ENCODE peak calls at places on chromosomes 6 and 20, in five cellular contexts. One of them, this sample, is unnamed.
A peak's percentile ranks its signal among the peaks of the same experiment; 100 is the strongest.

GRCh38 chr6:114936060-114936459 is 593.2 kb upstream of the HS3ST5 start:
- DNase-seq in transverse colon: no peak
- DNase-seq in cardiac muscle cell: no peak
- DNase-seq in ascending aorta: no peak
- DNase-seq in IMR-90: no peak
- DNase-seq in this sample: no peak

GRCh38 chr6:63492476-63492875 is 79.8 kb upstream of the LOC128125822 start:
- DNase-seq in transverse colon: peak; percentile 32
- DNase-seq in cardiac muscle cell: no peak
- DNase-seq in ascending aorta: no peak
- DNase-seq in IMR-90: no peak
- DNase-seq in this sample: no peak

GRCh38 chr6:132252113-132252512 is 149.2 kb downstream of the MOXD1 start:
- DNase-seq in transverse colon: no peak
- DNase-seq in cardiac muscle cell: no peak
- DNase-seq in ascending aorta: no peak
- DNase-seq in IMR-90: no peak
- DNase-seq in this sample: no peak

GRCh38 chr6:52522151-52522626 is 54.7 kb downstream of the TRAM2 start:
- DNase-seq in transverse colon: no peak
- DNase-seq in cardiac muscle cell: no peak
- DNase-seq in ascending aorta: no peak
- DNase-seq in IMR-90: peak; percentile 79
- DNase-seq in this sample: no peak

GRCh38 chr6:72646604-72647485 is 25.0 kb downstream of the KCNQ5 start:
- DNase-seq in transverse colon: no peak
- DNase-seq in cardiac muscle cell: no peak
- DNase-seq in ascending aorta: no peak
- DNase-seq in IMR-90: peak; percentile 15
- DNase-seq in this sample: no peak

GRCh38 chr6:25279748-25280616 is 808 bp downstream of the CARMIL1 start:
- DNase-seq in transverse colon: peak; percentile 26
- DNase-seq in cardiac muscle cell: peak; percentile 50
- DNase-seq in ascending aorta: no peak
- DNase-seq in IMR-90: no peak
- DNase-seq in this sample: peak; percentile 65

GRCh38 chr6:27280064-27280539 is 32.0 kb downstream of the POM121L2 start:
- DNase-seq in transverse colon: no peak
- DNase-seq in cardiac muscle cell: peak; percentile 37
- DNase-seq in ascending aorta: no peak
- DNase-seq in IMR-90: peak; percentile 53
- DNase-seq in this sample: no peak

GRCh38 chr6:90495216-90495817 is 91.6 kb downstream of the MAP3K7 start:
- DNase-seq in transverse colon: no peak
- DNase-seq in cardiac muscle cell: no peak
- DNase-seq in ascending aorta: no peak
- DNase-seq in IMR-90: no peak
- DNase-seq in this sample: no peak

GRCh38 chr6:83114164-83114563 is 46.7 kb downstream of the DOP1A start:
- DNase-seq in transverse colon: no peak
- DNase-seq in cardiac muscle cell: no peak
- DNase-seq in ascending aorta: no peak
- DNase-seq in IMR-90: peak; percentile 39
- DNase-seq in this sample: no peak

GRCh38 chr20:20003088-20003954 is 13.8 kb upstream of the NAA20 start:
- DNase-seq in transverse colon: peak; percentile 27
- DNase-seq in cardiac muscle cell: no peak
- DNase-seq in ascending aorta: peak; percentile 39
- DNase-seq in IMR-90: peak; percentile 40
- DNase-seq in this sample: no peak

GRCh38 chr6:109255946-109256628 is 126.2 kb downstream of the CD164 start:
- DNase-seq in transverse colon: no peak
- DNase-seq in cardiac muscle cell: no peak
- DNase-seq in ascending aorta: no peak
- DNase-seq in IMR-90: no peak
- DNase-seq in this sample: no peak

GRCh38 chr6:38138374-38138773 is 318.8 kb downstream of the ZFAND3 start:
- DNase-seq in transverse colon: no peak
- DNase-seq in cardiac muscle cell: no peak
- DNase-seq in ascending aorta: no peak
- DNase-seq in IMR-90: no peak
- DNase-seq in this sample: no peak

GRCh38 chr20:60482609-60483008 is 524.4 kb downstream of the CDH26 start:
- DNase-seq in transverse colon: no peak
- DNase-seq in cardiac muscle cell: no peak
- DNase-seq in ascending aorta: no peak
- DNase-seq in IMR-90: no peak
- DNase-seq in this sample: no peak

GRCh38 chr6:149357726-149358538 is 40.4 kb downstream of the TAB2 start:
- DNase-seq in transverse colon: no peak
- DNase-seq in cardiac muscle cell: no peak
- DNase-seq in ascending aorta: no peak
- DNase-seq in IMR-90: peak; percentile 17
- DNase-seq in this sample: no peak
- H3K4me3 ChIP-seq in transverse colon: no peak overlapping the region
- H3K4me3 ChIP-seq in cardiac muscle cell: no peak overlapping the region
- H3K4me3 ChIP-seq in ascending aorta: no peak overlapping the region
- H3K4me3 ChIP-seq in IMR-90: no peak overlapping the region
- H3K4me3 ChIP-seq in this sample: no peak overlapping the region

GRCh38 chr6:146357578-146358340 is 185.9 kb upstream of the RAB32 start:
- DNase-seq in transverse colon: no peak
- DNase-seq in cardiac muscle cell: no peak
- DNase-seq in ascending aorta: no peak
- DNase-seq in IMR-90: peak; percentile 27
- DNase-seq in this sample: no peak
- H3K27me3 ChIP-seq in transverse colon: no peaks in the 10 kb centered on the region
- H3K27me3 ChIP-seq in cardiac muscle cell: no peaks in the 10 kb centered on the region
- H3K27me3 ChIP-seq in ascending aorta: no peaks in the 10 kb centered on the region
- H3K27me3 ChIP-seq in IMR-90: no peaks in the 10 kb centered on the region
- H3K27me3 ChIP-seq in this sample: no peaks in the 10 kb centered on the region

DNA sequence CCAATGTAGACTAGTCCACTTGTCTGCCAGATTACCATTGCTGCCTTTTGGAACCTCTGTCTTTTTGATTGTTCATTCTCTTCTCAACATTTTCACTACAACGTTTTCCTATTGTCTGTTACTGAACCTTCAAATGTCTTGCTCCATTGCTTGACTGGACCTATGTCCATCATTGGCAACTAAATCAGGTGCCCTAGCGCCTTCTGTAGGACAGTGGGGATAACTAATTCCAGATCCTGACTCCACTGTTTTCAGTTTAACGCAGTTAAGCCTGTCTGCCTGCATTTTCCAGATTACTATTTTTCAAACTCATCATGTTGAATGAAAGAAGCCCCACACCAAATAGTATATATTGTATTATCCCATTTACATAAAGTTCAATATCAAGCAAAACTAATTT is 433.6 kb downstream of the RNF144B start:
- DNase-seq in transverse colon: no peak
- DNase-seq in cardiac muscle cell: no peak
- DNase-seq in ascending aorta: no peak
- DNase-seq in IMR-90: no peak
- DNase-seq in this sample: no peak
- TF ChIP-seq CTCF in transverse colon: no peak
- TF ChIP-seq CTCF in cardiac muscle cell: no peak
- TF ChIP-seq CTCF in ascending aorta: no peak
- TF ChIP-seq CTCF in IMR-90: no peak
- TF ChIP-seq CTCF in this sample: no peak

GRCh38 chr6:167934426-167934864 is 63.0 kb upstream of the KIF25 start:
- DNase-seq in transverse colon: peak; percentile 31
- DNase-seq in cardiac muscle cell: peak; percentile 62
- DNase-seq in ascending aorta: no peak
- DNase-seq in IMR-90: no peak
- DNase-seq in this sample: no peak

GRCh38 chr6:167930300-167930699 is 67.2 kb upstream of the KIF25 start:
- DNase-seq in transverse colon: no peak
- DNase-seq in cardiac muscle cell: no peak
- DNase-seq in ascending aorta: no peak
- DNase-seq in IMR-90: peak; percentile 53
- DNase-seq in this sample: no peak

GRCh38 chr6:167933847-167934246 is 63.6 kb upstream of the KIF25 start:
- DNase-seq in transverse colon: no peak
- DNase-seq in cardiac muscle cell: peak; percentile 38
- DNase-seq in ascending aorta: no peak
- DNase-seq in IMR-90: no peak
- DNase-seq in this sample: no peak

GRCh38 chr6:167932468-167933276 is 64.8 kb upstream of the KIF25 start:
- DNase-seq in transverse colon: peak; percentile 49
- DNase-seq in cardiac muscle cell: no peak
- DNase-seq in ascending aorta: no peak
- DNase-seq in IMR-90: no peak
- DNase-seq in this sample: no peak

DNA sequence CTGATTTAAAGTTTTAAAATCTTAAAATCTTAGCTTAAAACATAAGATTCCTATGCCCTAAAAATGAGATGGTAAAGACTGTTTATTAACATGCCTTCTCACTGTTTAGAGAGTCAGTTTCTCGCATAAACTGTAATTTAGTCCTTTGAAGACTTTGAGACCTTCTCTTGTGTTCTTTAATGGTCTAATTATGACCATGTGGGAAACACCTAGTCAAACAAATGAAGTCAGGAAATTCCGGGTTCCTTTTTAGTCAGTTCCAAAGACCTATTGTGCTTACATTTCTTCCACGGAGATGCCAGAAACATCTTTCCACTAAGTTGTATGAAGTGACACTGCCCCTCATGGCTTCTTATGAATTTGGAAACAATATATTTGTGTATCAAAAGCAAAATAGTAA is 64.2 kb upstream of the KIF25 start:
- DNase-seq in transverse colon: no peak
- DNase-seq in cardiac muscle cell: no peak
- DNase-seq in ascending aorta: no peak
- DNase-seq in IMR-90: no peak
- DNase-seq in this sample: no peak
- H3K4me3 ChIP-seq in transverse colon: peak overlapping the region; percentile 11
- H3K4me3 ChIP-seq in cardiac muscle cell: no peak overlapping the region
- H3K4me3 ChIP-seq in ascending aorta: no peak overlapping the region
- H3K4me3 ChIP-seq in IMR-90: no peak overlapping the region
- H3K4me3 ChIP-seq in this sample: no peak overlapping the region

DNA sequence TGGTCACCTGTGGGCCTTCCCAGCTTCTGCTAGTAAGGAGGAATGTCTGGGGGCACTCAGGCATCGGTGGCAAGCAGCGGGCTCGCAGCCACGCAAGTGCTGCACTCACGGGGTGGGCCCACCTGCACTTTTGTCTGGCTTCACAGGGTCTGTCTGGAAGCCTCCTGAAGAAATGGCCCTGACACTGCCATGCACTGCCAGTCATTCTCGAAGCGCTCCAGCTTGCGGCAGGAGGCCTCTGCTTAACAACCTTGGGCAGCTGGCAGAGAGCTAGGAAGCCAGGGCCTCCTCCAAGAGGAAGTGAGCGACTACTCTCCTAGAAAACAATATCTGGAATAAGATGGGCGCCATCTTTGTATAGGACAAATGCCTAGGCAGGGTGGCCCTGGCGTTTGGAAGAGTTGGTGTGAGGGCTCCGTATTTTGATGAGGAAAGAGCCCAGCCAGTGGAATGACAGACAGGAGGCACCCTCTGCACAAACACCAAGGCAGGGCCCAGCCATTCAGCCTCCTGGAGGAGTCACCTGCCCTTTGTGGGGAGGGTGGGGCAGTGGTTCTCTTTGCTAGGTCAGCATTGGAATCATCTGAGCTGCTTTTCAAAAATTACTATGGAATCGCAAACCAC is 113.9 kb downstream of the SYNDIG1 start:
- DNase-seq in transverse colon: no peak
- DNase-seq in cardiac muscle cell: no peak
- DNase-seq in ascending aorta: no peak
- DNase-seq in IMR-90: no peak
- DNase-seq in this sample: no peak
- H3K27me3 ChIP-seq in transverse colon: no peaks in the 10 kb centered on the region
- H3K27me3 ChIP-seq in cardiac muscle cell: no peaks in the 10 kb centered on the region
- H3K27me3 ChIP-seq in ascending aorta: no peaks in the 10 kb centered on the region
- H3K27me3 ChIP-seq in IMR-90: peaks cover 12% of the 10 kb centered on the region
- H3K27me3 ChIP-seq in this sample: no peaks in the 10 kb centered on the region

GRCh38 chr6:88167625-88167937 is 1.4 kb upstream of the CNR1 start:
- DNase-seq in transverse colon: no peak
- DNase-seq in cardiac muscle cell: no peak
- DNase-seq in ascending aorta: no peak
- DNase-seq in IMR-90: no peak
- DNase-seq in this sample: no peak

GRCh38 chr6:88165087-88165876 is 865 bp downstream of the CNR1 start:
- DNase-seq in transverse colon: no peak
- DNase-seq in cardiac muscle cell: no peak
- DNase-seq in ascending aorta: no peak
- DNase-seq in IMR-90: no peak
- DNase-seq in this sample: no peak

GRCh38 chr6:88166901-88167624 is 916 bp upstream of the CNR1 start:
- DNase-seq in transverse colon: no peak
- DNase-seq in cardiac muscle cell: peak; percentile 39
- DNase-seq in ascending aorta: no peak
- DNase-seq in IMR-90: no peak
- DNase-seq in this sample: no peak

GRCh38 chr6:88166493-88166900 is 350 bp upstream of the CNR1 start:
- DNase-seq in transverse colon: no peak
- DNase-seq in cardiac muscle cell: peak; percentile 32
- DNase-seq in ascending aorta: no peak
- DNase-seq in IMR-90: no peak
- DNase-seq in this sample: peak; percentile 59

GRCh38 chr6:88165877-88166492 is at the start of gene CNR1:
- DNase-seq in transverse colon: peak; percentile 84
- DNase-seq in cardiac muscle cell: peak; percentile 68
- DNase-seq in ascending aorta: no peak
- DNase-seq in IMR-90: no peak
- DNase-seq in this sample: peak; percentile 71
- TF ChIP-seq CTCF in transverse colon: peak; percentile 16
- TF ChIP-seq CTCF in cardiac muscle cell: no peak
- TF ChIP-seq CTCF in ascending aorta: no peak
- TF ChIP-seq CTCF in IMR-90: no peak
- TF ChIP-seq CTCF in this sample: no peak

This sample was measured in Peyer's patch.